ENCODE peak calls at places on chromosome 19, in four cellular contexts. T is stimulated activated CD4-positive, alpha-beta T cell treated with anti-CD3 and anti-CD28 coated beads, Interleukin-4, amount 100 ng/mL, for 1 hour; X is renal cortical epithelial cell; E is pancreas. G is an unnamed sample.
A peak's percentile ranks its signal among the peaks of the same experiment; 100 is the strongest.

GRCh38 chr19:48403606-48404005 is 10.1 kb downstream of the GRIN2D start:
- DNase-seq in T (peak; percentile 38), X (peak; percentile 53), E (no peak), G (peak; percentile 61)

GRCh38 chr19:8487137-8487851 is 15.1 kb downstream of the PRAM1 start:
- DNase-seq in T (peak; percentile 48), X (no peak), E (peak; percentile 25), G (no peak)

GRCh38 chr19:42178791-42179500 is 38.5 kb downstream of the DEDD2 start:
- DNase-seq in T (no peak), X (no peak), E (no peak), G (no peak)

GRCh38 chr19:30227661-30228112 is 144.5 kb upstream of the ZNF536 start:
- DNase-seq in T (peak; percentile 54), X (no peak), E (peak; percentile 86), G (peak; percentile 63)

GRCh38 chr19:18292810-18293641 is 11.6 kb upstream of the JUND start:
- DNase-seq in T (peak; percentile 29), X (peak; percentile 60), E (peak; percentile 85), G (peak; percentile 87)

GRCh38 chr19:28710278-28710677 is 502.7 kb downstream of the UQCRFS1 start:
- DNase-seq in T (no peak), X (peak; percentile 81), E (no peak), G (peak; percentile 74)

GRCh38 chr19:43784251-43784980 is 3.6 kb upstream of the KCNN4 start:
- DNase-seq in T (peak; percentile 72), X (peak; percentile 79), E (no peak), G (peak; percentile 83)

GRCh38 chr19:45767410-45767880 is 1.6 kb downstream of the SIX5 start:
- DNase-seq in T (no peak), X (peak; percentile 71), E (peak; percentile 95), G (peak; percentile 68)

GRCh38 chr19:17078038-17078919 is 2.7 kb downstream of the MYO9B start:
- DNase-seq in T (no peak), X (no peak), E (no peak), G (no peak)

GRCh38 chr19:21848706-21849105 is 12.7 kb upstream of the ZNF43 start:
- DNase-seq in T (no peak), X (peak; percentile 75), E (no peak), G (peak; percentile 89)

GRCh38 chr19:10748924-10749434 is 31.1 kb downstream of the DNM2 start:
- DNase-seq in T (no peak), X (peak; percentile 85), E (peak; percentile 95), G (peak; percentile 88)

GRCh38 chr19:41691268-41691970 is 3.3 kb upstream of the CEACAM7 start:
- DNase-seq in T (peak; percentile 22), X (no peak), E (no peak), G (peak; percentile 30)

GRCh38 chr19:17447704-17448189 is 721 bp downstream of the TMEM221 start:
- DNase-seq in T (no peak), X (no peak), E (no peak), G (no peak)

GRCh38 chr19:49489601-49490167 is 2.3 kb downstream of the RPL13A start:
- DNase-seq in T (peak; percentile 38), X (no peak), E (no peak), G (no peak)